ENCODE peak calls at places on chromosome 21, in four cellular contexts. M is heart right ventricle, C is AG10803, H is AG04450. R is an unnamed sample.

GRCh38 chr21:16124397-16125130 is 394.8 kb downstream of the USP25 start:
- DNase-seq in M (no peak), C (peak), H (peak), R (peak)

GRCh38 chr21:28636988-28637691 is 355.5 kb downstream of the LTN1 start:
- DNase-seq in M (no peak), C (peak), H (peak), R (no peak)

GRCh38 chr21:44285547-44285992 is at the start of gene AIRE:
- DNase-seq in M (no peak), C (peak), H (no peak), R (no peak)

GRCh38 chr21:17925900-17926299 is 106.7 kb upstream of the C21orf91 start:
- DNase-seq in M (no peak), C (peak), H (no peak), R (no peak)

GRCh38 chr21:30487336-30487735 is at the start of gene KRTAP19-2:
- DNase-seq in M (no peak), C (no peak), H (no peak), R (no peak)

GRCh38 chr21:34029724-34030528 is 43.5 kb upstream of the MRPS6 start:
- DNase-seq in M (no peak), C (peak), H (peak), R (no peak)

GRCh38 chr21:16193758-16194606 is 464.2 kb downstream of the USP25 start:
- DNase-seq in M (peak), C (peak), H (peak), R (peak)

GRCh38 chr21:29896884-29897283 is 42.9 kb downstream of the GRIK1 start:
- DNase-seq in M (no peak), C (no peak), H (no peak), R (no peak)

GRCh38 chr21:32716486-32716885 is 11.3 kb downstream of the SYNJ1 start:
- DNase-seq in M (no peak), C (no peak), H (no peak), R (no peak)

GRCh38 chr21:32712043-32712442 is 15.8 kb downstream of the SYNJ1 start:
- DNase-seq in M (no peak), C (no peak), H (no peak), R (no peak)

GRCh38 chr21:32712641-32713040 is 15.2 kb downstream of the SYNJ1 start:
- DNase-seq in M (no peak), C (no peak), H (no peak), R (no peak)

GRCh38 chr21:32710987-32711386 is 16.8 kb downstream of the SYNJ1 start:
- DNase-seq in M (no peak), C (no peak), H (no peak), R (no peak)

DNA sequence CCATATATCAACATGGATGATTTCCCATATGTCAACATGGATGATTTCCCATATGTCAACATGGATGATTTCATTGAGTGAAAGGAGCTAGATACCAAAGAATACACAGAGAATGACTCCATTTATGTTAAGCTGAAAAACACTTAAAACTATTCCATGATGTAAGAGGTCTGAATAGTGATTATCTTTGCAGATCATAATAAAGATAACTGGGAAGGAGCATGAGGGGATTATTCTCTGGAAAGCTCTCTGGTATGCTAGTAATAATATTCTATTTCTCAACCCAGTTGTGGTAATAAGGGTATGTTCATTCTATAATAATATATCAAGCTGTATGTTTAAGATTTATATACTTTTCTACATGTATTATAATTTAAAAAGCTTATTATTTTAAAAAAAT is 14.1 kb downstream of the SYNJ1 start:
- DNase-seq in M (no peak), C (no peak), H (no peak), R (no peak)
- TF ChIP-seq CTCF in M (no peak), C (no peak), H (no peak), R (no peak)

DNA sequence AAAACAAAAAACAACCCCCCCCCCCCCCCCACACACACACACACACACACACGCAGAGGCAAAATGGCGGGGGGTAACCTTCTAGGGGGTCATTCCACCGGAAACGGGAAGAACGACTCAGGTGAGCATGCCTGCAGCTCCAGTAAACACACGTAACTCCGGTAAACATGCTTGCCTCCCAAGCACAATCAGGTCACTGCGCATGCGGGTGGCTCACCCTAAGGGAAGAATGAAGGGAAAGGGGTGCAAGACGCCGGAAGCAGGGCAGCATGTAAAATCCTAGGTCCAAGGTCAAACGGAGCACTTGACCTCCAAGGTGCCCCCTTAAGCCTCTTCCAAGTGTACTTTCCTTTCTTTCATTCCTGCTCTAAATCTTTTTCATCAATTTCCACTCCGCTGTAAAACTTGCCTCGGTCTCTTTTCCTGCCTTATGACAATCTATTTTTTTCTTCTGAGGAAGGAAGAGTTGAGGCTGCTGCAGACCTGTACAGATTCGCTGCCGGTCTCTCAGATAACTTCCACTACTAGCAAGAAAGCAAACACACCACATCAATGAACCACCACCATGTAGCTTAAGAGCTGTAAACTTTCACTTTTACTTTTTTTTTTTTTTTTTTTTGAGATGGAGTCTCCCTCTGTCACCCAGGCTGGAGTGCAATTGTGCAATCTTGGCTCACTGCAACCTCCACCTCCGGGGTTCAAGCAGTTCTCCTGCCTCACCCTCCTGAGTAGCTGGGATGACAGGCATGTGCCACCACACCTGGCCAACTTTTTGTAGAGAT is 21.0 kb upstream of the CBR3 start:
- DNase-seq in M (no peak), C (no peak), H (no peak), R (no peak)
- H3K4me3 ChIP-seq in M (no peak), C (peak), H (no peak), R (peak)

GRCh38 chr21:42864812-42865211 is 14.5 kb downstream of the WDR4 start:
- DNase-seq in M (no peak), C (peak), H (no peak), R (no peak)

GRCh38 chr21:42865361-42866160 is 13.8 kb downstream of the WDR4 start:
- DNase-seq in M (peak), C (peak), H (no peak), R (no peak)

GRCh38 chr21:42862774-42863503 is 16.4 kb downstream of the WDR4 start:
- DNase-seq in M (no peak), C (no peak), H (no peak), R (no peak)

GRCh38 chr21:42863504-42863870 is 15.9 kb downstream of the WDR4 start:
- DNase-seq in M (no peak), C (no peak), H (no peak), R (no peak)

GRCh38 chr21:42864286-42864685 is 15.1 kb downstream of the WDR4 start:
- DNase-seq in M (no peak), C (no peak), H (no peak), R (no peak)
- TF ChIP-seq CTCF in M (no peak), C (no peak), H (no peak), R (no peak)

DNA sequence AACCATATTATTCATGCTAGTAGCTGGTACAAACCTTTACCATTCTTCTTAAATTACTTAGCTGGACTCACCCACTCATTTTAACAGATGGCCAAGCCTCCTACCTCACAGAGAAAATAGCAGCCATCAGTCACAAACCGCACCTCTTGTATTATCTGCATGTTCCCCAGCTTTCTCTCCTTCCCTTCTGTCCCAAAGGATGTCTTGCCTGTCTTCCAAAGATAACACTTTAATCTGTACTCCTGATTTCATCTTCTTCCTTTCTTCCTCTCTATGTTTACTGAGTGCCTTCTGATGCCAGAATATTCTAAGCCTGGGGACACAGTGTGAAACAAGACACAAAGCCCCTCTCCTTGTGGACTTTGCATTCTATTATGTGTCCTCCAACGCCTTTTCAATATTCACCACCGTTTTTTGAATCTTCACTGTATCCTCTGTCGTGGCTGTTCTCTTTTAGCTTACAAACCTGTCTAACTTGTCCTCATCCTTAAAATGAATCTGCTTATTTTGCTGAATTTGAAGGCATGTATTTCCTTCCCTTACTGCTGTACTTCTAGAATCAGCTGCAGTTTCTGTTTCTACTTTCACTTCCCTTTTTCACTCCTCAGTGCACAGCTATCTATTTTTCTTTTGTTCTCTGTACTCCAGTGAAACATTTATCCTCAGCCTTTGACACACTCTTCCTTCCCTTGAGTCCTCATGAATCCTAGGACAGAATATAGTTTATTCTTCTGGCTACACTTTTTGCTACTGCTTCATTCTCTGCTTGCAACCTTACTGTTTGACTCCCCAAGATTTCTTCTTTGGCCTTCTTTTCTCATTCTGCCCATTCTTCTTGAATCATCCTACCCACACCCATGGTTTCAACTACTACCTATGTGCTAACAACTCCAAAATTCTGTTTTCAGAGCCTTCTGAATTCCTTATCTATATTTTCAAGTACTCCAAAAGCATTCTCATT is 216.9 kb upstream of the SAMSN1 start:
- DNase-seq in M (no peak), C (no peak), H (no peak), R (no peak)
- H3K4me3 ChIP-seq in M (no peak), C (no peak), H (no peak), R (peak)

GRCh38 chr21:46660505-46660904 is 25.0 kb downstream of the PRMT2 start:
- DNase-seq in M (no peak), C (no peak), H (no peak), R (no peak)

GRCh38 chr21:46662765-46663500 is 27.5 kb downstream of the PRMT2 start:
- DNase-seq in M (no peak), C (no peak), H (no peak), R (no peak)

GRCh38 chr21:46661627-46662366 is 26.3 kb downstream of the PRMT2 start:
- DNase-seq in M (no peak), C (no peak), H (no peak), R (no peak)

GRCh38 chr21:46662367-46662654 is 26.8 kb downstream of the PRMT2 start:
- DNase-seq in M (no peak), C (no peak), H (no peak), R (no peak)

DNA sequence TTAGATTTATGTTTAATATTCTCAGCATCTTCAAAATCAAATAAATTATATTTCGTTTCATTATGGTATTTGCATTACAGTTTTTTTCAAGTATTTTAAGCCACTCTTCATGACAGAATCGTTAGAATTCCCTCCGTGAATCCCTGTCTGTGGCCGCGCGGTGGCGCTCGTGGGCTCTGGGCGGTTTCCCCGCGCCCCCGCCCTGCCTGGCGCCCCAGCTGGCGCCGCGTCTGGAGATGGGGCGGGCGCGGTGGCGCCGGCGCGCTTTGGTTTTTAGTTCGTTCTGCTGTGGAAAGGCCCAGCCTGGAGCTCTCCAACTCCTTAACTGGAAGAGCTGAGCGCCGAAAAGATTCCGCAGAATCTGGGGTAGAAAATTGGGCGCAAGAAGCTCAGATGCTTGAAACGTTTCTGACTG is 25.7 kb downstream of the PRMT2 start:
- DNase-seq in M (peak), C (peak), H (peak), R (no peak)
- TF ChIP-seq CTCF in M (peak), C (peak), H (peak), R (peak)

GRCh38 chr21:45982758-45983731 is 1.5 kb downstream of the COL6A1 start:
- DNase-seq in M (peak), C (no peak), H (no peak), R (no peak)

GRCh38 chr21:45982256-45982757 is 737 bp downstream of the COL6A1 start:
- DNase-seq in M (peak), C (no peak), H (no peak), R (no peak)

GRCh38 chr21:45984584-45985095 is 3.1 kb downstream of the COL6A1 start:
- DNase-seq in M (no peak), C (no peak), H (no peak), R (no peak)

GRCh38 chr21:45985471-45986315 is 4.1 kb downstream of the COL6A1 start:
- DNase-seq in M (peak), C (no peak), H (no peak), R (no peak)

DNA sequence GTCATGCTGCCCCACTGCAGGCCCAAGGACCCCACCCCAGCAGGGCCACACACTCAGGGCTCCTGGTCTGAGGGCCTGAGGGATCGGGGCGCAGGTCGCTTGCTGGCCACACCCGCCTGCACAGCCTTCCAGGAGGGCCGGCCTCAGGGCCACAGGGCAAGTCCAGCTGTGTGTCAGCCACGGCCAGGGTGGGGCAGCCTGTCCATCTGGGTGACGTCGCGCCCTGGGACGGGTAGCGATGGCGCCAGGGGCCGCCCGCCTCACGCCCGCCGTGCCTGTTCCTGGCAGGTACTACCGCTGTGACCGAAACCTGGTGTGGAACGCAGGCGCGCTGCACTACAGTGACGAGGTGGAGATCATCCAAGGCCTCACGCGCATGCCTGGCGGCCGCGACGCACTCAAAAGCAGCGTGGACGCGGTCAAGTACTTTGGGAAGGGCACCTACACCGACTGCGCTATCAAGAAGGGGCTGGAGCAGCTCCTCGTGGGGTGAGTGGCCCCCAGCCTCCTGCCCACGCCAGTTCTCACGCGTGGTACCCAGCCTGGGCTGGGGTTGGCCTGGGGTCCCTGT is 2.5 kb downstream of the COL6A1 start:
- DNase-seq in M (peak), C (peak), H (no peak), R (no peak)
- H3K4me3 ChIP-seq in M (peak), C (peak), H (peak), R (no peak)

GRCh38 chr21:41972511-41973205 is 18.8 kb upstream of the C2CD2 start:
- DNase-seq in M (no peak), C (no peak), H (no peak), R (no peak)
- TF ChIP-seq CTCF in M (no peak), C (no peak), H (no peak), R (no peak)

DNA sequence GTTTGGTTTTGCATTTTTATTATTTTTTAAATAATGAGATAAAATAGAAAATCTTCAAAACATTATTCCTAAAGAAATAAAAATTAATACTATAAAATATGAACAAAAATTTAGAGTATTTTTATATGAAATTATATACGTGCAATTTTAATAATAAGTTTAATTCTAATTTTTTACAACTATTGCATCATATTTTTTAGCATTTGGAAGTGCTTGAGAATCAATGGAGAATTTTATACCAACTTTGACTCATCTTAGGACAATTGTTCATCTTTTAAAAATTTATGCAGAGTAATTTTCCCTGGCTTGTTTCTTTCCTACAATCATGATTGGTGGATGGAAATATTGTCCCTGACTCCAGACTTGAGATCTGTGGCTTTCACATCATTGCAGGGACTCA is 362.5 kb downstream of the MRPL39 start:
- DNase-seq in M (no peak), C (no peak), H (no peak), R (no peak)
- H3K4me3 ChIP-seq in M (no peak), C (no peak), H (no peak), R (no peak)

DNA sequence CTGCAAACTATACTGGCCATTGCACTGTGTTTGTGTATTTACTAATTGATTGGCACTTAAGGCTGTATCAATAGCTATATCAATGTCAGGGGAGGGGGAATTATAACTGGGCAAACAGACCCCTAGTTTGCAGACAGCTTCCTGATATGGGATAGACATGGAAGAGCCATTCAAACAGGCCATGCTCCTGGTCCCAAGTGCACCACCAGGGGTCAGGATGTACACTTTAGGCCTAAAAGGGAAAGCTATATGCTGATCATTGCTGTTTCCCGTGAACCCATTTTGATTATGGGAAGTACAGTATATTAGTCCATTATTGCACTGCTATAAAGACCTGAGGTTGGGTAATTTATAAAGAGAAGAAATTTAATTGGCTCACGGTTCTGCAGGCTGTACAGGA is 125.0 kb upstream of the BACE2 start:
- DNase-seq in M (no peak), C (no peak), H (no peak), R (no peak)
- TF ChIP-seq CTCF in M (peak), C (peak), H (no peak), R (peak)

GRCh38 chr21:45322960-45323461 is 35.3 kb upstream of the POFUT2 start:
- DNase-seq in M (peak), C (peak), H (no peak), R (no peak)
- H3K4me3 ChIP-seq in M (no peak), C (no peak), H (no peak), R (no peak)

R was measured in epithelial cell of proximal tubule.